ENCODE peak calls at places on chromosomes 4 and X, in four cellular contexts. R, Q, D and J are unnamed samples.

GRCh38 chr4:149409186-149410056 is 406.2 kb downstream of the IQCM start:
- DNase-seq in R (peak), D (peak), Q (no peak), J (peak)

GRCh38 chr4:156255205-156255604 is 301.5 kb upstream of the CTSO start:
- DNase-seq in D (no peak), Q (no peak), R (no peak), J (peak)

GRCh38 chr4:184825394-184826314 is at the start of gene ACSL1:
- DNase-seq in D (no peak), R (peak), Q (peak), J (peak)

GRCh38 chr4:150769235-150769634 is 187.3 kb downstream of the MAB21L2 start:
- DNase-seq in Q (peak), R (peak), D (peak), J (peak)

GRCh38 chr4:2830632-2831610 is 12.7 kb upstream of the ADD1 start:
- DNase-seq in R (no peak), Q (no peak), D (no peak), J (no peak)

GRCh38 chr4:18536420-18536819 is 514.9 kb upstream of the LCORL start:
- DNase-seq in D (no peak), R (no peak), Q (no peak), J (no peak)

GRCh38 chrX:153600032-153600373 is 1.1 kb upstream of the CCNQ start:
- DNase-seq in D (no peak), R (peak), Q (no peak), J (no peak)

GRCh38 chr4:24856586-24856985 is 56.3 kb downstream of the CCDC149 start:
- DNase-seq in Q (no peak), R (peak), D (no peak), J (peak)

GRCh38 chr4:10853196-10853595 is 168.6 kb upstream of the CLNK start:
- DNase-seq in Q (no peak), D (no peak), R (no peak), J (no peak)

GRCh38 chr4:67549123-67549522 is 3.8 kb upstream of the CENPC start:
- DNase-seq in D (no peak), Q (no peak), R (no peak), J (no peak)

GRCh38 chrX:153572601-153573000 is 26.3 kb downstream of the CCNQ start:
- DNase-seq in R (no peak), D (no peak), Q (no peak), J (no peak)

GRCh38 chrX:2928127-2928582 is 984 bp downstream of the ARSD start:
- DNase-seq in R (no peak), D (no peak), Q (peak), J (no peak)

GRCh38 chrX:1246816-1247215 is 21.8 kb upstream of the CSF2RA start:
- DNase-seq in R (peak), D (peak), Q (peak), J (peak)

GRCh38 chr4:73891739-73892405 is 22.7 kb downstream of the CXCL1 start:
- DNase-seq in D (no peak), R (peak), Q (no peak), J (peak)

GRCh38 chrX:112056886-112057285 is 25.7 kb downstream of the TRPC5 start:
- DNase-seq in R (no peak), D (no peak), Q (no peak), J (no peak)

GRCh38 chr4:87093443-87094123 is 126.8 kb downstream of the KLHL8 start:
- DNase-seq in Q (peak), R (peak), D (peak), J (peak)

GRCh38 chr4:26330186-26330787 is 9.5 kb downstream of the RBPJ start:
- DNase-seq in Q (peak), D (peak), R (peak), J (peak)

DNA sequence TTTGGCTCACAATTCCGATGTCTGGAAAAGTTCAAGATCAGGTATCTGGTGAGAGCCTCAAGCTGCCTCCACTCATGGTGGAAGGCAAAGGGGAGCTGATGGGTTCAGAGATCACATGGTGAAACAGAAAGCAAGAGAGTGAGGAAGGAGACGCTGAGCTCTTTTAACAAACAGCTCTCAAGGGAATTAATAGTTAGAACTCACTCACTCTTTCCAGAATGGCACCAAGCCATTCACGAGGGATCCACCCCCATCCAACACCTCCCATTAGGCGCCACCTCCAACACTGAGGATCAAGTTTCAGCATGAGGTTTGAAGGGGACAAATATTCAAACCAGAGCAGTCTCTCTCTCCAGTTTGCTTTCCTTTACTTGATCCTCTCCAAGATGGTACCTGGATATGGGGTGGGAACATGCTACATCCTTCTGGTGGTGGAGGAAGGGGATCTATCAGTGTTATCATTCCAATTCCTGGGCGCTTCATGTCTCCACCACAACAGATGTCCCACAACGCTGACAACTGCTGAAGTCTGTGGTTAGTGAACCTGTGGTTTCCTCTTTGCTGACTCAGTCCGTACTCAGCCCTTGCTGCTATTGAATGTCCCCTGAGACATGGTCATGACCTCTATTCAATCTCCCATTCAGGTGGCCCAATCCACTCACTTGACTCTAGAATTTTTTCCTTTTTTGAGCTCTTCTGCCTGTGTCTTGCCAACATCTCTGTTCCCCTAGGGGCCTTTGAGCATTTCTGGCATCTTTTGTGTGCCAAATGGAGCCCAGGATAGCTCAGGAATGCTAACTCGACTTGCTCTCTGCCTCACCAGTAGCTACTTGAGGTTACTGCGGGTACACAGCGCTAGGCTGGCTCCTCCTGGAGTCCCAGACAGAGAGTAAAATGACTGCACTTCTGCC is 395.2 kb downstream of the MID1IP1 start:
- DNase-seq in Q (peak), D (peak), R (peak), J (peak)
- H3K4me3 ChIP-seq in Q (no peak), D (no peak), R (no peak), J (no peak)

GRCh38 chrX:28550331-28550872 is 36.8 kb upstream of the IL1RAPL1 start:
- DNase-seq in R (no peak), Q (no peak), D (no peak), J (no peak)
- TF ChIP-seq CTCF in R (no peak), Q (no peak), D (no peak), J (no peak)

GRCh38 chr4:186948361-186949291 is 225.0 kb upstream of the FAT1 start:
- DNase-seq in D (no peak), R (peak), Q (peak), J (peak)
- H3K4me3 ChIP-seq in D (no peak), R (no peak), Q (no peak), J (no peak)

DNA sequence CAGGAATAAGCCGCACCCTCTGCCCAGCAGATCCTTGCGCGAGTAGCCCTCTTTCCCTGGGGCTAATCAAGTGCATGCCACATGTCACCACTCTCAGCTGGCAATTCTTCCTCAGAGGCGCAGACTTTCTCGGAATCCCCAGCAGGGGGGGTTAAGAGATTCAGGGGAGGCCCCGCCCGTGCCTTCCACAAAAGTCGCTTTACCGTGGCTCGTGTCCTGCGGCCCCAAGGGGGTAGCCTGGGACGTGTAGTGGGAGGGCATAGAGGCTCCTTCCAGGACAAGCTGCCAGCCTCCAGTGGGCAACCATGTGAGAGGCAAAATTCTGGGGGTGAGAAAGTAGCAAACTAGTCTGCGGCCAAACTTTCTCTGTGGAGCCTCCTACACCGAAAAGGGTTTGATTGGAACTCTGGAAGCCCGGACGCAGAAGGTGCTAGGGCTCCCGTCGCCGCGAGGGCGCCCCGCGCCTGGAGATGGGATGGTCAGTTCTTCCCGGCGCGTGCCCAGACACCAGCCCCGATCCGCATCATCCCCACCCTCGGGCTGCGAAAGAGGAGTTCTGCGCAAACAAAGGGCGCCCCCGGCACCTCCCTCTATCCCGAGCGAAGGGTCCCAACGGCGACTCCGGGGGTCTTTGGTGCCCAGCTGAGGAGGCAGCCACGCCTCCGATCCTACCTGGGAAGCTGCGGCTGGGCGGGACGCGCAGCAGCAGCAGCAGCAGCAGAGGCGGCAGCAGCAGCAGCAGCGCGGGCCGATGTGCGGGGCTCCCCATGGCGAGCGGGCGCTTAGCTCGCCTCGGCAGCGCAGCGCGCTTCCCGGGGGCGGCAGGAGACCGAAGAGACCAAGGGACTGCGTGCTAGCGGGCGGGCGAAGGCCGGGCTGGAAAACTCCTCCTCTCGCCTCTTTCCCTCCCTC is at the start of gene SRPX:
- DNase-seq in Q (no peak), R (peak), D (peak), J (peak)
- TF ChIP-seq CTCF in Q (no peak), R (peak), D (no peak), J (peak)

GRCh38 chrX:110310000-110310790 is 7.7 kb downstream of the AMMECR1 start:
- DNase-seq in Q (no peak), D (no peak), R (no peak), J (no peak)

GRCh38 chrX:110301194-110301593 is 16.7 kb downstream of the AMMECR1 start:
- DNase-seq in Q (no peak), D (no peak), R (no peak), J (no peak)

GRCh38 chrX:110302975-110303374 is 14.9 kb downstream of the AMMECR1 start:
- DNase-seq in D (no peak), Q (no peak), R (no peak), J (no peak)

GRCh38 chrX:110304371-110304770 is 13.5 kb downstream of the AMMECR1 start:
- DNase-seq in R (no peak), Q (no peak), D (no peak), J (no peak)

DNA sequence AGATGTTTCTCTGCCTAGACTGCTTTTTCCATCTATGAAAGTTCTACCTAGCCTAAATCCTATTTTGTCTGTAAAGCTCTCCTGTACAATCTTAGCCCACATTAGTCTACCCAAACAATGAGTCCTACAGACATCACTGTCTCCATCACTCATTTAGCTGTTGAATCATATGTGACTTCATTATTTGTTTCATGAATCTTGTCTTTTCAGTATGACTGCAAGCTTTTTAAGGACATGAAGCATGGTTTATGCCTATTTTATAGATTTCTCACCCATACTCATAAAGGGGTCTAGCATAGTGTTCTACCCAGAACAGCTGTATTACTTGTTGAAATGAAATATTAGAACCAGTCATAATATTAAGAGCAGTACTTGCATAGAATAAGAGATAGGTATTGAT is 13.0 kb downstream of the AMMECR1 start:
- DNase-seq in R (no peak), D (no peak), Q (no peak), J (no peak)
- H3K4me3 ChIP-seq in R (no peak), D (no peak), Q (no peak), J (no peak)

DNA sequence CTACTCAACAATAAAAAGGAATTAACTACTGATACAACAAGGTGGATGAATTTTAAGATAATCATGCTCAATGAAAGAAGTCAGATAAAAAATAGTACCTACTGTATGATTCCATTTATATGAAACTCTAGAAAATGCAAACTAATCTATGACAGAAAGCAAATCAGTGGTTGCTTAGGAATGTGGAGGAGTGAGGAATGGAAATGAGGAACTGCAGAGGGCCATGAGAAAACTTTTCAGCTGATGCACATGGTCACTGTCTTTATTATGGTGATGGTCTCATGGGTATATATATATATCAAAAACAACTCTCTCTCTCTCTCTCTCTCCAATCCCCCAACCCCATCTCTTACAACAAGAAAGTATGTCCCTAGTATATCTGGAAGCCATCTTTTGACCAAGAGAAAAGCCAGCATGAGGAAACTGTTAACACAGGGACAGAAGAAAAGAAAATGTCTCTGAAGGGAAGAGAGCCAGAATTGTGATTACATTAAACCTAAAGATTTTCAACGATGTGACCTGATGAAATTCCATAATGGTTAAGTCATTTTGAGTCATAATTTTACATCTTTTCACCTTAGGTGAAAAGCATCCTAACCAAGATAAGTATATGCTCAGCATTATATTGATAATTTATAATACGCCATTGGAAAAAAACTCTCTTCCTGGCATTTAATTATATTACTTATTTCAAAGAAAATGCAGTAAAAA is 8.5 kb upstream of the NFKB1 start:
- DNase-seq in D (no peak), Q (no peak), R (no peak), J (no peak)
- TF ChIP-seq CTCF in D (no peak), Q (no peak), R (no peak), J (no peak)

GRCh38 chr4:75630932-75631320 is 598 bp upstream of the CDKL2 start:
- DNase-seq in D (no peak), Q (no peak), R (no peak), J (no peak)

GRCh38 chr4:75630174-75630931 is at the start of gene CDKL2:
- DNase-seq in D (peak), R (peak), Q (peak), J (peak)

GRCh38 chr4:75633846-75634245 is 3.5 kb upstream of the CDKL2 start:
- DNase-seq in Q (no peak), R (peak), D (no peak), J (peak)

GRCh38 chr4:75634281-75634680 is 4.0 kb upstream of the CDKL2 start:
- DNase-seq in R (no peak), Q (no peak), D (no peak), J (peak)

GRCh38 chr4:75629239-75629638 is 1.1 kb downstream of the CDKL2 start:
- DNase-seq in Q (no peak), D (no peak), R (no peak), J (no peak)
- H3K4me3 ChIP-seq in Q (no peak), D (no peak), R (no peak), J (no peak)

GRCh38 chrX:7192871-7193270 is 44.9 kb upstream of the PUDP start:
- DNase-seq in Q (no peak), D (no peak), R (no peak), J (no peak)

GRCh38 chrX:7194606-7195005 is 46.7 kb upstream of the PUDP start:
- DNase-seq in D (no peak), R (no peak), Q (no peak), J (no peak)

GRCh38 chrX:7190157-7190556 is 42.2 kb upstream of the PUDP start:
- DNase-seq in Q (no peak), R (no peak), D (no peak), J (no peak)

DNA sequence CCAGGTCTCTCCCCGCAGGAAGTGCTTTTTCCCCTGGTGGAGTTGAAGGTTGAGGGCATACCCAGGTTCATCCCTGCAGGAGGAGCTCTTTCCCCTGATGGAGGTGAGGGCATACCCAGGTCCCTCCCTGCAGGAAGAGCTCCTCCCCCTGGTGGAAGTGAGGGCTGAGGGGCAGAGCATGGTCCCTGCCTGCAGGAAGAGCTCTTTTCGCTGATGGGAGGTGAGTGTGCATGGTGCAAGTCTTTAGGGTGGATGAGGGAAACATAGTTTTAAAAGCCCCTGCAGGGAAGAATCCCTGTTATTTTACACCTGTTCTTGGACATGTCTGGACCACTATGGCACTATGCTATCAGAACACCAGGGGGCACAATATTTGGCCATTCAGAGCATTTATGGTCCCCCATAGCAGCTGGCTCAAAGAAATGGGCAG is 43.7 kb upstream of the PUDP start:
- DNase-seq in D (no peak), Q (no peak), R (no peak), J (no peak)
- TF ChIP-seq CTCF in D (peak), Q (no peak), R (no peak), J (peak)